ENCODE peak calls at places on chromosomes 11 and 22, in five cellular contexts. One of them, this sample, is unnamed.

GRCh38 chr11:71563401-71563800 is 2.0 kb upstream of the KRTAP5-10 start:
- DNase-seq in KBM-7: peak; percentile 70
- DNase-seq in AML-193: peak; percentile 52
- DNase-seq in omental fat pad: no peak
- DNase-seq in natural killer cell treated with Interleukin-12 subunit alpha and Interleukin-12 subunit beta and Interleukin-15 and Interleukin-18, amount 100 ng/mL, for 72 hours: no peak
- DNase-seq in this sample: peak; percentile 22

GRCh38 chr11:101775033-101775432 is 139.8 kb upstream of the CEP126 start:
- DNase-seq in AML-193: no peak
- DNase-seq in omental fat pad: no peak
- DNase-seq in KBM-7: no peak
- DNase-seq in natural killer cell treated with Interleukin-12 subunit alpha and Interleukin-12 subunit beta and Interleukin-15 and Interleukin-18, amount 100 ng/mL, for 72 hours: no peak
- DNase-seq in this sample: no peak

GRCh38 chr22:36758792-36759271 is 17.1 kb downstream of the IFT27 start:
- DNase-seq in omental fat pad: no peak
- DNase-seq in natural killer cell treated with Interleukin-12 subunit alpha and Interleukin-12 subunit beta and Interleukin-15 and Interleukin-18, amount 100 ng/mL, for 72 hours: no peak
- DNase-seq in AML-193: no peak
- DNase-seq in KBM-7: no peak
- DNase-seq in this sample: no peak

GRCh38 chr11:65808744-65809341 is 22.0 kb downstream of the OVOL1 start:
- DNase-seq in AML-193: no peak
- DNase-seq in omental fat pad: no peak
- DNase-seq in natural killer cell treated with Interleukin-12 subunit alpha and Interleukin-12 subunit beta and Interleukin-15 and Interleukin-18, amount 100 ng/mL, for 72 hours: no peak
- DNase-seq in KBM-7: no peak
- DNase-seq in this sample: no peak

GRCh38 chr11:34356576-34356917 is 1.3 kb downstream of the ABTB2 start:
- DNase-seq in omental fat pad: no peak
- DNase-seq in natural killer cell treated with Interleukin-12 subunit alpha and Interleukin-12 subunit beta and Interleukin-15 and Interleukin-18, amount 100 ng/mL, for 72 hours: no peak
- DNase-seq in AML-193: no peak
- DNase-seq in KBM-7: peak; percentile 20
- DNase-seq in this sample: no peak

GRCh38 chr11:27317751-27318150 is 45.3 kb downstream of the CCDC34 start:
- DNase-seq in AML-193: no peak
- DNase-seq in KBM-7: no peak
- DNase-seq in natural killer cell treated with Interleukin-12 subunit alpha and Interleukin-12 subunit beta and Interleukin-15 and Interleukin-18, amount 100 ng/mL, for 72 hours: no peak
- DNase-seq in omental fat pad: no peak
- DNase-seq in this sample: peak; percentile 26

GRCh38 chr11:134554861-134555260 is 142.8 kb upstream of the B3GAT1 start:
- DNase-seq in KBM-7: no peak
- DNase-seq in omental fat pad: no peak
- DNase-seq in natural killer cell treated with Interleukin-12 subunit alpha and Interleukin-12 subunit beta and Interleukin-15 and Interleukin-18, amount 100 ng/mL, for 72 hours: no peak
- DNase-seq in AML-193: no peak
- DNase-seq in this sample: no peak

GRCh38 chr11:3231851-3232744 is at the start of gene MRGPRE:
- DNase-seq in natural killer cell treated with Interleukin-12 subunit alpha and Interleukin-12 subunit beta and Interleukin-15 and Interleukin-18, amount 100 ng/mL, for 72 hours: no peak
- DNase-seq in AML-193: no peak
- DNase-seq in KBM-7: no peak
- DNase-seq in omental fat pad: no peak
- DNase-seq in this sample: no peak